ENCODE peak calls at places on chromosomes 4 and X, in four cellular contexts. One of them, this sample, is unnamed.
A peak's percentile ranks its signal among the peaks of the same experiment; 100 is the strongest.

GRCh38 chr4:60611762-60612496 is 588.2 kb upstream of the ADGRL3 start:
- DNase-seq in IMR-90: peak; percentile 24
- DNase-seq in mesendoderm: peak; percentile 68
- DNase-seq in H1: no peak
- DNase-seq in this sample: no peak

GRCh38 chrX:108000751-108001150 is 18.6 kb upstream of the TEX13B start:
- DNase-seq in IMR-90: no peak
- DNase-seq in mesendoderm: no peak
- DNase-seq in H1: no peak
- DNase-seq in this sample: no peak

GRCh38 chrX:24149346-24150050 is at the start of gene ZFX:
- DNase-seq in IMR-90: peak; percentile 63
- DNase-seq in mesendoderm: peak; percentile 44
- DNase-seq in H1: peak; percentile 56
- DNase-seq in this sample: peak; percentile 58

GRCh38 chr4:88014506-88014905 is 7.1 kb downstream of the PKD2 start:
- DNase-seq in IMR-90: no peak
- DNase-seq in mesendoderm: no peak
- DNase-seq in H1: no peak
- DNase-seq in this sample: no peak

GRCh38 chrX:151515233-151515632 is 48.2 kb upstream of the PASD1 start:
- DNase-seq in IMR-90: no peak
- DNase-seq in mesendoderm: no peak
- DNase-seq in H1: no peak
- DNase-seq in this sample: no peak

GRCh38 chr4:41360911-41361830 is 104.4 kb downstream of the UCHL1 start:
- DNase-seq in IMR-90: no peak
- DNase-seq in mesendoderm: peak; percentile 47
- DNase-seq in H1: peak; percentile 73
- DNase-seq in this sample: peak; percentile 55

GRCh38 chrX:149937881-149938426 is 337 bp downstream of the EOLA2 start:
- DNase-seq in IMR-90: peak; percentile 0
- DNase-seq in mesendoderm: peak; percentile 11
- DNase-seq in H1: no peak
- DNase-seq in this sample: no peak

GRCh38 chrX:147923605-147924004 is 11.9 kb downstream of the FMR1 start:
- DNase-seq in IMR-90: no peak
- DNase-seq in mesendoderm: no peak
- DNase-seq in H1: no peak
- DNase-seq in this sample: no peak

GRCh38 chr4:71553605-71554004 is 214.8 kb downstream of the SLC4A4 start:
- DNase-seq in IMR-90: peak; percentile 64
- DNase-seq in mesendoderm: peak; percentile 38
- DNase-seq in H1: no peak
- DNase-seq in this sample: no peak

GRCh38 chrX:70166601-70167590 is 10.4 kb upstream of the DGAT2L6 start:
- DNase-seq in IMR-90: peak; percentile 83
- DNase-seq in mesendoderm: peak; percentile 35
- DNase-seq in H1: no peak
- DNase-seq in this sample: no peak

GRCh38 chr4:139761461-139761860 is 95.8 kb downstream of the MGST2 start:
- DNase-seq in IMR-90: peak; percentile 23
- DNase-seq in mesendoderm: peak; percentile 91
- DNase-seq in H1: no peak
- DNase-seq in this sample: no peak

GRCh38 chr4:184819786-184820185 is 6.0 kb downstream of the ACSL1 start:
- DNase-seq in IMR-90: no peak
- DNase-seq in mesendoderm: no peak
- DNase-seq in H1: no peak
- DNase-seq in this sample: no peak

GRCh38 chr4:112853662-112854256 is 195.7 kb upstream of the ANK2 start:
- DNase-seq in IMR-90: no peak
- DNase-seq in mesendoderm: no peak
- DNase-seq in H1: no peak
- DNase-seq in this sample: no peak

GRCh38 chrX:40008841-40009461 is 88.8 kb downstream of the BCOR start:
- DNase-seq in IMR-90: no peak
- DNase-seq in mesendoderm: peak; percentile 78
- DNase-seq in H1: peak; percentile 48
- DNase-seq in this sample: peak; percentile 75

GRCh38 chr4:53507671-53508286 is 83.5 kb downstream of the LNX1 start:
- DNase-seq in IMR-90: peak; percentile 48
- DNase-seq in mesendoderm: no peak
- DNase-seq in H1: no peak
- DNase-seq in this sample: no peak

GRCh38 chr4:155566241-155566823 is 100.3 kb upstream of the GUCY1A1 start:
- DNase-seq in IMR-90: peak; percentile 40
- DNase-seq in mesendoderm: no peak
- DNase-seq in H1: no peak
- DNase-seq in this sample: no peak

GRCh38 chrX:55007633-55008032 is 7.5 kb downstream of the APEX2 start:
- DNase-seq in IMR-90: peak; percentile 63
- DNase-seq in mesendoderm: no peak
- DNase-seq in H1: no peak
- DNase-seq in this sample: no peak

GRCh38 chrX:123487226-123487625 is 245.6 kb downstream of the THOC2 start:
- DNase-seq in IMR-90: no peak
- DNase-seq in mesendoderm: no peak
- DNase-seq in H1: no peak
- DNase-seq in this sample: no peak

GRCh38 chr4:72567821-72568620 is 1.0 kb downstream of the ADAMTS3 start:
- DNase-seq in IMR-90: peak; percentile 77
- DNase-seq in mesendoderm: peak; percentile 99
- DNase-seq in H1: peak; percentile 75
- DNase-seq in this sample: peak; percentile 94

GRCh38 chr4:59655996-59656395 is 1544.1 kb upstream of the ADGRL3 start:
- DNase-seq in IMR-90: no peak
- DNase-seq in mesendoderm: peak; percentile 9
- DNase-seq in H1: no peak
- DNase-seq in this sample: peak; percentile 29

GRCh38 chr4:153409412-153409811 is 56.7 kb upstream of the TMEM131L start:
- DNase-seq in IMR-90: peak; percentile 89
- DNase-seq in mesendoderm: no peak
- DNase-seq in H1: no peak
- DNase-seq in this sample: no peak

GRCh38 chr4:108359130-108359709 is 190.5 kb upstream of the LEF1 start:
- DNase-seq in IMR-90: no peak
- DNase-seq in mesendoderm: no peak
- DNase-seq in H1: no peak
- DNase-seq in this sample: no peak

GRCh38 chr4:7530932-7531639 is 96.4 kb upstream of the PSAPL1 start:
- DNase-seq in IMR-90: no peak
- DNase-seq in mesendoderm: no peak
- DNase-seq in H1: no peak
- DNase-seq in this sample: no peak

GRCh38 chrX:7146703-7147430 is 645 bp upstream of the STS start:
- DNase-seq in IMR-90: no peak
- DNase-seq in mesendoderm: no peak
- DNase-seq in H1: no peak
- DNase-seq in this sample: peak; percentile 27

GRCh38 chr4:106864231-106864630 is 171.9 kb downstream of the DKK2 start:
- DNase-seq in IMR-90: no peak
- DNase-seq in mesendoderm: no peak
- DNase-seq in H1: no peak
- DNase-seq in this sample: no peak

GRCh38 chrX:130295519-130296314 is 27.0 kb upstream of the ZNF280C start:
- DNase-seq in IMR-90: peak; percentile 1
- DNase-seq in mesendoderm: no peak
- DNase-seq in H1: no peak
- DNase-seq in this sample: no peak

GRCh38 chr4:98851806-98852205 is 77.1 kb downstream of the EIF4E start:
- DNase-seq in IMR-90: peak; percentile 64
- DNase-seq in mesendoderm: peak; percentile 76
- DNase-seq in H1: no peak
- DNase-seq in this sample: no peak

GRCh38 chr4:142358656-142359055 is 487.4 kb downstream of the INPP4B start:
- DNase-seq in IMR-90: no peak
- DNase-seq in mesendoderm: no peak
- DNase-seq in H1: no peak
- DNase-seq in this sample: no peak

GRCh38 chrX:17587352-17587751 is 149.9 kb upstream of the SCML1 start:
- DNase-seq in IMR-90: no peak
- DNase-seq in mesendoderm: no peak
- DNase-seq in H1: no peak
- DNase-seq in this sample: no peak

GRCh38 chr4:187414716-187415115 is 580.9 kb upstream of the ZFP42 start:
- DNase-seq in IMR-90: no peak
- DNase-seq in mesendoderm: no peak
- DNase-seq in H1: no peak
- DNase-seq in this sample: no peak

GRCh38 chrX:38170556-38170955 is 50.1 kb downstream of the SRPX start:
- DNase-seq in IMR-90: no peak
- DNase-seq in mesendoderm: no peak
- DNase-seq in H1: no peak
- DNase-seq in this sample: no peak

GRCh38 chr4:7384929-7385890 is 49.5 kb downstream of the PSAPL1 start:
- DNase-seq in IMR-90: no peak
- DNase-seq in mesendoderm: no peak
- DNase-seq in H1: no peak
- DNase-seq in this sample: peak; percentile 19

GRCh38 chrX:12711435-12712040 is 79.7 kb upstream of the PRPS2 start:
- DNase-seq in IMR-90: no peak
- DNase-seq in mesendoderm: no peak
- DNase-seq in H1: no peak
- DNase-seq in this sample: no peak

GRCh38 chr4:151276787-151277557 is at the start of gene PRSS48:
- DNase-seq in IMR-90: peak; percentile 32
- DNase-seq in mesendoderm: peak; percentile 95
- DNase-seq in H1: peak; percentile 94
- DNase-seq in this sample: peak; percentile 93

GRCh38 chrX:49884290-49884862 is 5.1 kb downstream of the USP27X start:
- DNase-seq in IMR-90: peak; percentile 35
- DNase-seq in mesendoderm: peak; percentile 87
- DNase-seq in H1: peak; percentile 70
- DNase-seq in this sample: peak; percentile 73

GRCh38 chr4:126386512-126386911 is 1071.8 kb downstream of the FAT4 start:
- DNase-seq in IMR-90: no peak
- DNase-seq in mesendoderm: no peak
- DNase-seq in H1: no peak
- DNase-seq in this sample: no peak

GRCh38 chr4:126385954-126386353 is 1071.2 kb downstream of the FAT4 start:
- DNase-seq in IMR-90: no peak
- DNase-seq in mesendoderm: no peak
- DNase-seq in H1: no peak
- DNase-seq in this sample: no peak
- H3K56ac ChIP-seq in IMR-90: no peak overlapping the region
- H3K56ac ChIP-seq in mesendoderm: no peak overlapping the region
- H3K56ac ChIP-seq in H1: no peak overlapping the region
- H3K56ac ChIP-seq in this sample: no peak overlapping the region

DNA sequence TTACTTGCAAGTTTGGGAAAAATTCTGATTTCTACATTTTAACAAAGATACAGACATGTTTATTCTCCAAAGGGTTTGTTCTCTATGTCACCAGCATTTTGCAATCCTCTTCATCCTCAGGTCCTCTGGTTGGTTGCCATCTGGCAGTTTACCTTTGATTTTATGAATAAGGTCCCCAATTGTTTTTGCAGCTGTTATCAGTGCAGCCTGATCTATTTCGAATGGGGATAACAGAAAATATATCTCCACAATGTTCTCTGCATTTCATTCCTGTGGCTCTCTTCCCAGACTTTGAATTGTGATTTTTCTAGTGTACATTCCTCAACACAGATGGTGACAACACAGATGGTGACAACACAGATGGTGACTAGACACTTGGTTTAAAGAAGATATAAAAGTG is 74.2 kb downstream of the FBXO8 start:
- DNase-seq in IMR-90: peak; percentile 1
- DNase-seq in mesendoderm: no peak
- DNase-seq in H1: no peak
- DNase-seq in this sample: no peak
- H3K56ac ChIP-seq in IMR-90: no peak overlapping the region
- H3K56ac ChIP-seq in mesendoderm: no peak overlapping the region
- H3K56ac ChIP-seq in H1: no peak overlapping the region
- H3K56ac ChIP-seq in this sample: no peak overlapping the region

DNA sequence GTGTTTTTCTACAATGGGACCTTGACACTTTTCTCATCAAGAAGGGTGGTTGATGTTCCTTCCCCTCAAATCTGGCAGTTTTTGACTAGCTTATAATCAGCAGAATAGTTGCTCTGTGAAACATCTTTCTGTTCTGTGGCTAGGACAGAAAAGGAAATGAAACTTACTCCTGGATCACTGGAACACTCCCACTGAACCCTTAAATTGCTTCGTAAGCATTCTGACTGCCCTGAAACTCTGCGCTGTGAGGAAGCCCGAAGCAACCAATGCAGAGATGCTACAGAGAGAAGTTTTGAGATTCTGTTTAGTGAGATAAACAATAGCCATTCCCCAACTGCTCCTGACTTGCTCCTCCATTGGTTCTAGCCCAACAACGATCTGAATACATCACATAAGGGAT is 602.2 kb downstream of the CENPC start:
- DNase-seq in IMR-90: no peak
- DNase-seq in mesendoderm: no peak
- DNase-seq in H1: no peak
- DNase-seq in this sample: no peak
- H3K56ac ChIP-seq in IMR-90: no peak overlapping the region
- H3K56ac ChIP-seq in mesendoderm: no peak overlapping the region
- H3K56ac ChIP-seq in H1: no peak overlapping the region
- H3K56ac ChIP-seq in this sample: no peak overlapping the region

GRCh38 chr4:76716020-76716419 is 181.9 kb downstream of the SOWAHB start:
- DNase-seq in IMR-90: no peak
- DNase-seq in mesendoderm: no peak
- DNase-seq in H1: no peak
- DNase-seq in this sample: no peak
- H3K56ac ChIP-seq in IMR-90: no peak overlapping the region
- H3K56ac ChIP-seq in mesendoderm: no peak overlapping the region
- H3K56ac ChIP-seq in H1: no peak overlapping the region
- H3K56ac ChIP-seq in this sample: no peak overlapping the region

This sample was measured in H9.